ENCODE peak calls at places on chromosomes 1 and 21, in ten cellular contexts. S is T-cell; M is astrocyte of the spinal cord; D is activated naive CD8-positive, alpha-beta T cell treated with anti-CD3 and anti-CD28 coated beads for 36 hours; G is HFFc6; B is AG08396; W is LHCN-M2; Q is hepatic stellate cell; C is NCI-H1105 treated with DMSO at 0.1 percent for 48 hours; K is stomach. R is an unnamed sample.

GRCh38 chr1:19028546-19029129 is 72.2 kb upstream of the IFFO2 start:
- DNase-seq in S (no peak), M (no peak), D (no peak), G (no peak), B (no peak), W (no peak), Q (no peak), C (no peak), K (no peak), R (no peak)

GRCh38 chr1:16112558-16113555 is 39.4 kb upstream of the FAM131C start:
- DNase-seq in S (no peak), M (peak; percentile 35), D (no peak), G (no peak), B (peak; percentile 62), W (peak; percentile 55), Q (peak; percentile 63), C (no peak), K (no peak), R (peak; percentile 31)

GRCh38 chr1:78490861-78491310 is at the start of gene PTGFR:
- DNase-seq in S (no peak), M (peak; percentile 45), D (no peak), G (peak; percentile 31), B (peak; percentile 50), W (peak; percentile 76), Q (peak; percentile 24), C (peak; percentile 66), K (no peak), R (peak; percentile 47)

GRCh38 chr1:6464514-6464836 is 1.5 kb downstream of the TNFRSF25 start:
- DNase-seq in S (no peak), M (no peak), D (peak; percentile 42), G (no peak), B (no peak), W (no peak), Q (no peak), C (peak; percentile 46), K (peak; percentile 90), R (no peak)

GRCh38 chr1:75745276-75745675 is 20.8 kb downstream of the ACADM start:
- DNase-seq in S (no peak), M (no peak), D (no peak), G (no peak), B (no peak), W (no peak), Q (no peak), C (no peak), K (no peak), R (no peak)

GRCh38 chr1:30756545-30757195 is 904 bp downstream of the LAPTM5 start:
- DNase-seq in S (peak; percentile 67), M (peak; percentile 90), D (peak; percentile 78), G (peak; percentile 82), B (peak; percentile 81), W (peak; percentile 93), Q (peak; percentile 93), C (no peak), K (peak; percentile 58), R (peak; percentile 93)

GRCh38 chr1:171245458-171246064 is 2.7 kb upstream of the FMO1 start:
- DNase-seq in S (no peak), M (peak; percentile 48), D (no peak), G (peak; percentile 35), B (peak; percentile 39), W (peak; percentile 38), Q (peak; percentile 48), C (no peak), K (no peak), R (peak; percentile 70)

GRCh38 chr1:6109688-6110087 is 64.0 kb downstream of the KCNAB2 start:
- DNase-seq in S (no peak), M (no peak), D (no peak), G (no peak), B (no peak), W (no peak), Q (no peak), C (no peak), K (no peak), R (no peak)

GRCh38 chr1:36754366-36754765 is 271.7 kb upstream of the CSF3R start:
- DNase-seq in S (no peak), M (no peak), D (no peak), G (no peak), B (no peak), W (no peak), Q (no peak), C (no peak), K (no peak), R (no peak)

GRCh38 chr1:53321776-53322602 is 5.9 kb downstream of the LRP8 start:
- DNase-seq in S (no peak), M (no peak), D (no peak), G (no peak), B (no peak), W (no peak), Q (no peak), C (no peak), K (no peak), R (no peak)

GRCh38 chr1:6171546-6172124 is 8.5 kb downstream of the CHD5 start:
- DNase-seq in S (no peak), M (no peak), D (no peak), G (no peak), B (no peak), W (no peak), Q (no peak), C (no peak), K (no peak), R (peak; percentile 41)

GRCh38 chr1:39507230-39507928 is 15.9 kb downstream of the BMP8A start:
- DNase-seq in S (no peak), M (no peak), D (no peak), G (no peak), B (no peak), W (no peak), Q (no peak), C (no peak), K (no peak), R (no peak)

GRCh38 chr1:207901041-207901653 is 9.8 kb downstream of the CD34 start:
- DNase-seq in S (no peak), M (no peak), D (no peak), G (no peak), B (no peak), W (no peak), Q (no peak), C (no peak), K (no peak), R (no peak)

GRCh38 chr1:40782371-40782956 is 1.1 kb upstream of the KCNQ4 start:
- DNase-seq in S (no peak), M (peak; percentile 22), D (no peak), G (no peak), B (peak; percentile 29), W (peak; percentile 50), Q (peak; percentile 55), C (peak; percentile 21), K (peak; percentile 28), R (no peak)

GRCh38 chr1:163697137-163697536 is 375.4 kb downstream of the NUF2 start:
- DNase-seq in S (no peak), M (no peak), D (no peak), G (no peak), B (no peak), W (no peak), Q (no peak), C (no peak), K (no peak), R (no peak)

GRCh38 chr1:14535619-14536355 is 62.7 kb upstream of the KAZN start:
- DNase-seq in S (no peak), M (no peak), D (no peak), G (no peak), B (no peak), W (no peak), Q (no peak), C (no peak), K (no peak), R (no peak)

GRCh38 chr1:226128487-226129075 is 58.0 kb downstream of the ACBD3 start:
- DNase-seq in S (no peak), M (no peak), D (no peak), G (peak; percentile 65), B (peak; percentile 63), W (peak; percentile 69), Q (peak; percentile 76), C (no peak), K (peak; percentile 25), R (peak; percentile 68)

GRCh38 chr1:121586369-121587229 is 401.8 kb downstream of the SRGAP2C start:
- DNase-seq in S (peak; percentile 8), M (no peak), D (no peak), G (no peak), B (no peak), W (no peak), Q (no peak), C (no peak), K (peak; percentile 71), R (no peak)

GRCh38 chr1:70319750-70320149 is 34.8 kb downstream of the ANKRD13C start:
- DNase-seq in S (no peak), M (peak; percentile 72), D (no peak), G (peak; percentile 82), B (peak; percentile 40), W (peak; percentile 56), Q (peak; percentile 49), C (no peak), K (no peak), R (peak; percentile 60)

GRCh38 chr1:247548847-247549246 is at the start of gene GCSAML:
- DNase-seq in S (no peak), M (no peak), D (peak; percentile 55), G (no peak), B (no peak), W (no peak), Q (no peak), C (no peak), K (no peak), R (no peak)

GRCh38 chr1:230542054-230542453 is 100.2 kb upstream of the COG2 start:
- DNase-seq in S (no peak), M (peak; percentile 12), D (no peak), G (no peak), B (no peak), W (peak; percentile 28), Q (no peak), C (no peak), K (no peak), R (no peak)

GRCh38 chr1:66168919-66169725 is 364.8 kb upstream of the SGIP1 start:
- DNase-seq in S (no peak), M (peak; percentile 21), D (no peak), G (no peak), B (no peak), W (peak; percentile 31), Q (no peak), C (no peak), K (no peak), R (no peak)

GRCh38 chr1:231993968-231994455 is 367.4 kb downstream of the DISC1 start:
- DNase-seq in S (no peak), M (no peak), D (no peak), G (no peak), B (no peak), W (no peak), Q (no peak), C (no peak), K (no peak), R (no peak)

GRCh38 chr1:6287431-6287886 is 26.6 kb upstream of the GPR153 start:
- DNase-seq in S (no peak), M (no peak), D (no peak), G (no peak), B (no peak), W (no peak), Q (no peak), C (peak; percentile 97), K (no peak), R (no peak)

GRCh38 chr21:38985423-38986378 is 180.0 kb downstream of the ETS2 start:
- DNase-seq in S (no peak), M (peak; percentile 84), D (peak; percentile 80), G (peak; percentile 76), B (peak; percentile 91), W (peak; percentile 87), Q (peak; percentile 88), C (peak; percentile 94), K (peak; percentile 30), R (peak; percentile 96)

GRCh38 chr1:15836772-15837669 is 10.5 kb upstream of the SPEN start:
- DNase-seq in S (peak; percentile 21), M (no peak), D (peak; percentile 85), G (no peak), B (no peak), W (no peak), Q (no peak), C (no peak), K (peak; percentile 34), R (no peak)

GRCh38 chr1:45793942-45794604 is 9.3 kb upstream of the MAST2 start:
- DNase-seq in S (no peak), M (no peak), D (no peak), G (no peak), B (no peak), W (peak; percentile 61), Q (no peak), C (no peak), K (no peak), R (no peak)

GRCh38 chr21:44299458-44300261 is at the start of gene PFKL:
- DNase-seq in S (peak; percentile 10), M (peak; percentile 26), D (peak; percentile 80), G (peak; percentile 22), B (peak; percentile 94), W (peak; percentile 44), Q (peak; percentile 94), C (peak; percentile 28), K (peak; percentile 80), R (peak; percentile 91)

R was measured in AG08395.